ENCODE peak calls at places on chromosomes 12 and 14, in seven cellular contexts. P, E, G, Z, M, Y and O are unnamed samples.

GRCh38 chr14:96638041-96638855 is 136.1 kb downstream of the PAPOLA start:
- DNase-seq in P (no peak), E (no peak), G (no peak), Z (no peak), M (no peak), Y (no peak), O (no peak)

GRCh38 chr14:56124296-56124695 is 6.1 kb downstream of the PELI2 start:
- DNase-seq in P (peak; percentile 31), E (no peak), G (no peak), Z (no peak), M (no peak), Y (no peak), O (no peak)

GRCh38 chr12:81347404-81347803 is 269.5 kb downstream of the ACSS3 start:
- DNase-seq in P (no peak), E (no peak), G (no peak), Z (no peak), M (no peak), Y (no peak), O (no peak)

GRCh38 chr12:14913381-14913781 is 25.0 kb downstream of the ERP27 start:
- DNase-seq in P (no peak), E (peak; percentile 31), G (no peak), Z (no peak), M (no peak), Y (peak; percentile 87), O (no peak)

GRCh38 chr12:115810166-115810565 is 467.3 kb downstream of the MED13L start:
- DNase-seq in P (no peak), E (no peak), G (no peak), Z (no peak), M (no peak), Y (no peak), O (no peak)

GRCh38 chr12:77325505-77325904 is 260.1 kb upstream of the E2F7 start:
- DNase-seq in P (no peak), E (no peak), G (no peak), Z (no peak), M (peak; percentile 61), Y (no peak), O (no peak)

GRCh38 chr12:50166776-50167025 is 468 bp downstream of the CERS5 start:
- DNase-seq in P (no peak), E (no peak), G (no peak), Z (no peak), M (no peak), Y (no peak), O (no peak)

GRCh38 chr14:99468836-99469592 is 11.6 kb downstream of the SETD3 start:
- DNase-seq in P (peak; percentile 32), E (no peak), G (no peak), Z (no peak), M (no peak), Y (no peak), O (no peak)

GRCh38 chr14:99689266-99690236 is 5.5 kb downstream of the CYP46A1 start:
- DNase-seq in P (no peak), E (no peak), G (no peak), Z (no peak), M (no peak), Y (no peak), O (no peak)

GRCh38 chr12:130878193-130879185 is 6.6 kb downstream of the RAN start:
- DNase-seq in P (no peak), E (no peak), G (no peak), Z (no peak), M (no peak), Y (no peak), O (no peak)

GRCh38 chr12:28802706-28803438 is 346.2 kb upstream of the FAR2 start:
- DNase-seq in P (no peak), E (no peak), G (no peak), Z (no peak), M (no peak), Y (no peak), O (no peak)

GRCh38 chr12:103745962-103746361 is 95.1 kb downstream of the NT5DC3 start:
- DNase-seq in P (no peak), E (no peak), G (no peak), Z (no peak), M (no peak), Y (no peak), O (no peak)

GRCh38 chr12:91055976-91056375 is 1.8 kb downstream of the KERA start:
- DNase-seq in P (no peak), E (no peak), G (no peak), Z (no peak), M (no peak), Y (no peak), O (no peak)

GRCh38 chr14:20630340-20631022 is 11.0 kb downstream of the OR6S1 start:
- DNase-seq in P (peak; percentile 58), E (no peak), G (no peak), Z (no peak), M (no peak), Y (peak; percentile 92), O (no peak)

GRCh38 chr12:95966287-95966870 is 23.2 kb downstream of the AMDHD1 start:
- DNase-seq in P (no peak), E (no peak), G (no peak), Z (no peak), M (no peak), Y (peak; percentile 33), O (no peak)

GRCh38 chr12:88993655-88994054 is 358.6 kb downstream of the DUSP6 start:
- DNase-seq in P (peak; percentile 83), E (no peak), G (no peak), Z (peak; percentile 44), M (no peak), Y (peak; percentile 53), O (peak; percentile 16)

GRCh38 chr14:91417983-91418386 is 365 bp upstream of the CCDC88C start:
- DNase-seq in P (no peak), E (no peak), G (no peak), Z (no peak), M (peak; percentile 65), Y (no peak), O (no peak)

GRCh38 chr12:110278137-110278536 is 2.9 kb upstream of the ATP2A2 start:
- DNase-seq in P (no peak), E (no peak), G (no peak), Z (no peak), M (no peak), Y (no peak), O (no peak)

GRCh38 chr12:110281549-110282342 is 699 bp downstream of the ATP2A2 start:
- DNase-seq in P (peak; percentile 55), E (peak; percentile 40), G (peak; percentile 80), Z (no peak), M (peak; percentile 60), Y (peak; percentile 39), O (no peak)

GRCh38 chr12:110279561-110279960 is 1.5 kb upstream of the ATP2A2 start:
- DNase-seq in P (no peak), E (no peak), G (no peak), Z (no peak), M (no peak), Y (no peak), O (no peak)

GRCh38 chr12:110280784-110281548 is at the start of gene ATP2A2:
- DNase-seq in P (peak; percentile 85), E (peak; percentile 83), G (peak; percentile 93), Z (peak; percentile 55), M (peak; percentile 93), Y (peak; percentile 69), O (peak; percentile 37)

DNA sequence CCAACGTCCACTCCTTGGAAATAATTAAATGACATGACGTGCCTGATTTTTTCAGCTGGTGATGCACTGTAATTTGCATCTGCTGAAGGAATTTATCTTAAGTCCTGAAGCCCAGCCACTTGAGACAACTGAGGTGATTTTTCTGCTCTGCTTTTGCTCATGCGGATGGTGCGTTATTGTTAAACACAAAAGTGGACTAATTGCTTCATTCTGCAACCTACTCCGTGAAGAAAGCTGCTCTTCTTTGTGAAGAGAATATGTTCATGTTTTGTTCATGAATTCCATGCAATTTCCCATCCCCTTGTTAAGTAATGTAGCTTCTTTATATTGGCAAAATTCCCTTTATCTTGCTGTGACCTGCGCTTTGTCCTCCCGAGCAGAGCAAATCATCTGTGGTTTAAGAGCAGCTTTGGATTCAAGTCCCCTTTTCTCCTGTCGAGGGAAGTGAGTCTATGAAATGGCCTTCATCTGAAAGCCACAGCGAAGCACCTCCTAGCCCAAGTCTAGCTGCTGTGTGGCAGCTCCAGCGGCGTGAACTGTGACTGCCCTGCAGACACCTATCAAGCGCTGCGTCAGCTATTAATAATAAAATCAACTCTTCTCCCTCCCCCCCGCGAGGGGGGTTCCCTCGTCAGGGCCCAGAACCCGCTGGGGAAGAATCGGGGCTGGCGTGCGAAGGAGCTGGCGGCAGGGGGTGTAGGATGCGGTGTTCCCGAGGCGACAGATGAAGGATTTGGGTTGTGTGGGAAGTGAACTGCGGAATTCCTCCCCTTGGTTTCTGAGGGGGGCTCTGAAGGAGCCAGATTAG is 867 bp upstream of the ATP2A2 start:
- DNase-seq in P (peak; percentile 33), E (peak; percentile 36), G (no peak), Z (no peak), M (no peak), Y (peak; percentile 56), O (no peak)
- TF ChIP-seq CTCF in P (no peak), E (no peak), G (no peak), Z (no peak), M (peak; percentile 7), Y (peak; percentile 28), O (no peak)

DNA sequence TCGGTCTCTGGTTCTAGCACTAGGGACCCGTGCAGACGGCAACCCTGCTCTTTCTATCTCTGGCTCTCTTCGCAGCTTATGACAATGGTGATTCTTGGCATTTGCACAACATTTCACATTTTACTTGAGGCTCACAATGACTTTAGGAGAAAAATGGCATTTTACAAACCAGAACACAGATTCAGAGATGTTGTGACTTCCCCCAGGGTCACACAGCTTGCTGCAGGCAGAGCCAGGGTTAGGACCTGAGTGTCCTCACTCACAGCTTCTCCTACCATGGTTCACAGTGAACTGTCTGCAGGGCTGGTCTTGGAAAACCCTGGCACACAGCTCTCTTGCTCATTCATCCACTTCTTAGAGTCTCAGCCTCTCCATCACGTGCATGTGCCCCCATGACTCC is 23.7 kb downstream of the P2RX7 start:
- DNase-seq in P (no peak), E (no peak), G (no peak), Z (no peak), M (no peak), Y (no peak), O (no peak)
- H3K27me3 ChIP-seq in P (peaks cover 36% of the 10 kb centered on the region), E (no peaks in the 10 kb centered on the region), G (no peaks in the 10 kb centered on the region), Z (peaks cover 34% of the 10 kb centered on the region), M (no peaks in the 10 kb centered on the region), Y (peaks cover 3% of the 10 kb centered on the region), O (peaks cover 9% of the 10 kb centered on the region)

GRCh38 chr12:70692681-70693288 is 55.6 kb upstream of the PTPRB start:
- DNase-seq in P (peak; percentile 29), E (no peak), G (no peak), Z (no peak), M (no peak), Y (peak; percentile 15), O (no peak)
- TF ChIP-seq CTCF in P (peak; percentile 51), E (peak; percentile 35), G (peak; percentile 18), Z (peak; percentile 55), M (peak; percentile 24), Y (peak; percentile 73), O (peak; percentile 47)

DNA sequence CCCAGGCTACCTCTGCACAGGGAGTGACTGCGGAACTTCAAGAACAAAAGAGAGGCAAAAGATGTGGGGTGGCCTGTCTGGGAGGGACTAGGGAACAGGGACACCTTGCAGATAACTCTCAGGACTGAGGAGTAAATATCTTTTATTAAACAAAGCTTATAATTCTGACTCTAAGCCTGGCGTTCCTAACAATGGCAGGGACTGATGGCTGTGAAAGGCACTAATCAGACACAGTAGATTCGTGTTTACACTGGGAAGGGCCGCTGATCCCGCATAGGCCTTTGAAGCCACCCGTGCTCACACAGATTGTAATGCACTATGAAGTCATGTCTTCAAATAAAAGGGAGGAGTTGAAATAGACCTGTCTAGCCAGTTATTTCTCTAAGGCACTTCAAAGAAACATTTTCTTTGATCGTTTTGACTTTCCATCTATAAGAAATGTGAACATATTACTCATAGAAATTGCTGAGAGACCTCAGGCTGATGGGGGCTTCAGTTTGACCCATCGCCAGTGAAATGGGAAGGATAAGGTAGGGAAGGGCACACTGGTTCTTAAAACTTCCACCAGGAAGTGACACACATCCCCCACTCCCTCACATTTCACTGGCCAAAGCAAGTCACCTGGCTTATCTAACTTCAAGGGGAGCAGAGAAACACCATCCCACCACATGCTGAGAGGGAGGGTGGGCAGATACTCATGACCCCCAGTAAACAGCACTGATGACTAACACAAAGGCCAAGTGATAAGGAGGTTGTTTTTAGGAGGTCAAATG is 91.3 kb upstream of the EEA1 start:
- DNase-seq in P (no peak), E (no peak), G (peak; percentile 71), Z (no peak), M (no peak), Y (peak; percentile 28), O (no peak)
- H3K27me3 ChIP-seq in P (no peaks in the 10 kb centered on the region), E (no peaks in the 10 kb centered on the region), G (no peaks in the 10 kb centered on the region), Z (no peaks in the 10 kb centered on the region), M (no peaks in the 10 kb centered on the region), Y (no peaks in the 10 kb centered on the region), O (no peaks in the 10 kb centered on the region)